ENCODE peak calls at places on chromosomes 5 and 9, in four cellular contexts. M is prostate gland, R is GM23338, L is GM12891. J is an unnamed sample.

GRCh38 chr5:112253478-112254250 is 165.4 kb downstream of the EPB41L4A start:
- DNase-seq in M (peak; percentile 26), R (peak; percentile 13), L (no peak), J (no peak)

GRCh38 chr5:129099184-129099570 is 4.6 kb downstream of the ISOC1 start:
- DNase-seq in L (no peak), R (no peak), M (no peak), J (no peak)

GRCh38 chr9:104895572-104895971 is 32.4 kb downstream of the ABCA1 start:
- DNase-seq in M (no peak), L (no peak), R (no peak), J (no peak)

GRCh38 chr5:28516657-28517175 is 1478.3 kb upstream of the CDH9 start:
- DNase-seq in M (no peak), R (no peak), L (no peak), J (no peak)

GRCh38 chr9:138014570-138014958 is 137.0 kb downstream of the CACNA1B start:
- DNase-seq in L (no peak), M (no peak), R (no peak), J (no peak)

GRCh38 chr5:150299571-150300327 is 3.0 kb downstream of the ARSI start:
- DNase-seq in M (no peak), R (no peak), L (no peak), J (no peak)

GRCh38 chr9:110156902-110157301 is 51.1 kb downstream of the C9orf152 start:
- DNase-seq in M (no peak), R (no peak), L (no peak), J (peak; percentile 26)

GRCh38 chr5:59790399-59791130 is 103.0 kb downstream of the PDE4D start:
- DNase-seq in M (peak; percentile 27), L (no peak), R (no peak), J (no peak)

GRCh38 chr5:102700126-102700851 is 54.8 kb upstream of the PAM start:
- DNase-seq in M (no peak), R (no peak), L (no peak), J (no peak)

GRCh38 chr5:168324864-168325615 is 33.6 kb downstream of the WWC1 start:
- DNase-seq in R (no peak), M (no peak), L (no peak), J (no peak)

GRCh38 chr5:154538492-154538891 is 60.5 kb upstream of the HAND1 start:
- DNase-seq in L (no peak), M (no peak), R (no peak), J (no peak)

GRCh38 chr5:93337138-93337537 is 243.9 kb downstream of the NR2F1-AS1 start:
- DNase-seq in R (no peak), L (no peak), M (no peak), J (no peak)

GRCh38 chr5:177242304-177242703 is 61.2 kb downstream of the RAB24 start:
- DNase-seq in L (no peak), M (no peak), R (no peak), J (no peak)

GRCh38 chr9:36008774-36009300 is 27.9 kb upstream of the RECK start:
- DNase-seq in M (peak; percentile 48), R (peak; percentile 93), L (peak; percentile 18), J (peak; percentile 74)

GRCh38 chr9:129569506-129570449 is 51.1 kb downstream of the C9orf50 start:
- DNase-seq in M (no peak), R (peak; percentile 73), L (no peak), J (no peak)

GRCh38 chr9:16867571-16868311 is 2.7 kb downstream of the BNC2 start:
- DNase-seq in L (no peak), R (peak; percentile 36), M (peak; percentile 10), J (no peak)

GRCh38 chr9:14080940-14081621 is 232.9 kb downstream of the NFIB start:
- DNase-seq in R (peak; percentile 13), M (no peak), L (no peak), J (no peak)

GRCh38 chr9:14084867-14085266 is 229.1 kb downstream of the NFIB start:
- DNase-seq in L (no peak), R (no peak), M (no peak), J (no peak)

GRCh38 chr9:14082732-14083131 is 231.2 kb downstream of the NFIB start:
- DNase-seq in L (no peak), M (no peak), R (no peak), J (no peak)

GRCh38 chr9:14075218-14075617 is 238.7 kb downstream of the NFIB start:
- DNase-seq in M (no peak), L (no peak), R (no peak), J (no peak)

DNA sequence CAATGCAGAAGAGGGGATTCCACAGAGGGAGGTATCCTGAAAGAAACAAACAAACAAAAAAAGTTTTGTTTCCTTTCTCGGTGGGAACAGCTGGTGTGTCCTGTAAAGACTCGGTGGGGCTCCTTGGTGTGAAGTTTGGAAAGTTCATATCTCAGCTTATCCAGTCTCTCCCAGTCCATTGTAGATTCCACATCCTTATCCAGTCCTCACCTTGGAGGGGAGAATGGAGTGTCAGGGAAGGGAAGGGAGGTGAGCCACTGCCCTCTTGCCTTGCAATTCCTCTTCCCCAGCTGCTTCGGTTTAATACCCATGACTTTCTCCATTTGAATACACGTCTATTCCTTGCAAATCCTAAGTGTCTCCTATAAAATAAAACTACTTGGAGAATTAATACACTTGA is 234.5 kb downstream of the NFIB start:
- DNase-seq in R (no peak), L (no peak), M (no peak), J (no peak)
- TF ChIP-seq POLR2AphosphoS5 in R (no peak), L (no peak), M (no peak), J (no peak)

GRCh38 chr5:36138900-36139683 is 12.6 kb downstream of the LMBRD2 start:
- DNase-seq in R (peak; percentile 7), M (no peak), L (no peak), J (no peak)
- TF ChIP-seq POLR2AphosphoS5 in R (no peak), M (no peak), L (no peak), J (no peak)

GRCh38 chr9:125747765-125748510 is 765 bp downstream of the PBX3 start:
- DNase-seq in R (peak; percentile 48), L (peak; percentile 26), M (peak; percentile 27), J (peak; percentile 42)
- TF ChIP-seq POLR2AphosphoS5 in R (no peak), L (no peak), M (no peak), J (peak; percentile 7)

GRCh38 chr9:21611896-21612295 is 129.8 kb upstream of the IFNE start:
- DNase-seq in L (no peak), M (no peak), R (no peak), J (no peak)

GRCh38 chr9:21615446-21615845 is 133.3 kb upstream of the IFNE start:
- DNase-seq in R (peak; percentile 11), L (no peak), M (no peak), J (no peak)

GRCh38 chr9:21615018-21615417 is 132.9 kb upstream of the IFNE start:
- DNase-seq in M (no peak), R (peak; percentile 42), L (no peak), J (no peak)

GRCh38 chr9:21616082-21616778 is 134.1 kb upstream of the IFNE start:
- DNase-seq in R (no peak), M (no peak), L (no peak), J (no peak)
- TF ChIP-seq POLR2AphosphoS5 in R (no peak), M (no peak), L (no peak), J (no peak)

DNA sequence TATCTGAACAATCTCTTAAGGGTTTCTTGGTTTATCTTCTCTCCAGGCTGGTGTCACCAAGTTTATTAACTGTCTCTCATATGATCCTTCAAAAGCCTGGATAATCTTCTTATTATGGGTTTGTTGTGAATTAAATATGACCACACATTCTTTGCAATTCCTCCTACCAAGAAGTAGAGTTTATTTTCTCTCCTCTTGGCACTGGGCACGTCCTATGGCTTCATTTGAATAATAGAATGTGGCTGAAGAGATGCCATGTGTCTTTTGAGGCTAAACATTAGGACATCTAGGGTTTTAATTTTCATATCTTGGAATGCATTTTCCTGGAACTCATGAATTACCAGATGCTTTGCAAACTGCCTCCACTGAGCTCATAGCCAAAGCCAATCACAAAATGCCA is 20.0 kb upstream of the SCGB3A2 start:
- DNase-seq in M (no peak), L (no peak), R (no peak), J (no peak)
- TF ChIP-seq POLR2AphosphoS5 in M (no peak), L (no peak), R (peak; percentile 55), J (no peak)

GRCh38 chr5:107294669-107295068 is 376.1 kb downstream of the EFNA5 start:
- DNase-seq in M (no peak), L (no peak), R (no peak), J (no peak)

GRCh38 chr5:107295914-107296313 is 374.8 kb downstream of the EFNA5 start:
- DNase-seq in L (no peak), M (no peak), R (no peak), J (no peak)

GRCh38 chr5:107294151-107294550 is 376.6 kb downstream of the EFNA5 start:
- DNase-seq in L (peak; percentile 6), R (no peak), M (no peak), J (no peak)

GRCh38 chr5:107290780-107291398 is 379.8 kb downstream of the EFNA5 start:
- DNase-seq in R (no peak), M (no peak), L (no peak), J (no peak)

DNA sequence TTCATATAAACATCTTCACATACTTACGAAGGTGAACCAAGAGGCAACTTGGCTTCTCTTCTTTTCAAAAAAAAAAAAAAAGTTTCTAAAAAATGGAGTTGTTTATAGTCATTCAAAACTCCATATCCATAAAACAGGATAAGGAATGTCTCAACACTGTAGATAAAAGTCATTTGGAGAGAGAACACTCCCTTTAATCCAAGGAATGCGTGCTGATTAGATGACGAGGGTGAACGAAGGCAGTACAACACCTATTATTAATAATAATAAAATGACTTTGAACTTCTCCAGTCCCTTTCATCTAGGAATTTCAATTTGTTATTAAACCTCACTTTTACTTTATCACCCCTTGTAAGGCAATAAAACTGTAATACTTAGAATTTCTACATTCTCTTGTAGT is 377.2 kb downstream of the EFNA5 start:
- DNase-seq in L (no peak), M (no peak), R (no peak), J (no peak)
- TF ChIP-seq POLR2AphosphoS5 in L (no peak), M (no peak), R (no peak), J (no peak)

DNA sequence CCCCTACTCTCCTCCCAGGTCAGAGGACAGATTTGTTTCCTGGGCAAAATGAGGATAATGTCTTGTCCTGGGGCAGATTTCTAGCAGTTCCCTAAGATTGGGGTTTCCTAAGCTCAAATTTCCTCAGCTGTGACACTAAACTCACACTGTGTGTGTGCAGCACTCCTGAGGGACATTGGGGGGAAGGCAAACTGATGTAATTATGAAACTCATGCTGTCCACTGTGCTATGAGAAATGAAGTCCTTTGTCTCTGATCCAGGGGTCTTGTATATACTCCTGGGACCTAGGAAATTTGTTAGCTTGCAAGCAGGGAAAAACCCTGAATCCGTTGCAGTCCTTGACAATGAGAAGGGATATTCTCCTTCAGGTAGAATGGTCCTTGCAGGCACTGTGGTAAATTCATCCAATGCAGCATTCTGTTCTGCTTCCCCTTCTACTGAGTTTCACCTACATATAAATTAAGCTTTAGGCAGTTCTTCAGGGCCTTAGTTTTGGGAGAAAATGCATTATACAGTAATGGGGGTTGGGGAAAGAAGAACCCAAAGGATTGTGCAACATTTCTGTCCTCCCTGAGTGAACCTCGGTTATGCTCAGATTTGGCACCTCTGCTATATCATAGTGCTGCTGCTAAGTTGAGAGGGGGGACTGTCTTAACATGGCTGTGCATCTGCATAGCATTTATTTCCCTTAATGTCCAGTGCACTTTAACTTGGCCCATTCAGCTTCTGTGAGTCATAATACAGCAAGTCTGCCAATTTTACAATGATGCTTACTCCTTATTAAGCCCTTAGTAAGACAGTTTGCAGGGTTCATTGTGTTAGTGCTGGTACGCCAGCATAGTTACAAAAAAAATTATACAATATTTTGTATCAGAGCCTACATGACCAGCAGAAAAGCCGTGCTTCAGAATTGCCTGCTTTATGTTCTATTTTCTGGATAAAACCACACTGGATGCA is 80.2 kb downstream of the PJA2 start:
- DNase-seq in L (no peak), M (no peak), R (no peak), J (no peak)
- TF ChIP-seq POLR2AphosphoS5 in L (no peak), M (no peak), R (no peak), J (peak; percentile 5)